ENCODE peak calls at places on chromosomes 1 and 21, in four cellular contexts. M is H1, T is K562, W is GM12878. G is an unnamed sample.

GRCh38 chr1:55071477-55071876 is 32.1 kb downstream of the PCSK9 start:
- DNase-seq in M (no peak), T (peak; percentile 34), W (no peak), G (peak; percentile 72)

GRCh38 chr1:69915347-69915746 is 290.0 kb downstream of the LRRC40 start:
- DNase-seq in M (no peak), T (no peak), W (no peak), G (no peak)

GRCh38 chr1:43525995-43526394 is 4.7 kb upstream of the PTPRF start:
- DNase-seq in M (no peak), T (no peak), W (no peak), G (no peak)

GRCh38 chr1:235624751-235625192 is 24.8 kb downstream of the GNG4 start:
- DNase-seq in M (no peak), T (no peak), W (no peak), G (no peak)

GRCh38 chr1:202405928-202406327 is 57.4 kb downstream of the PPP1R12B start:
- DNase-seq in M (no peak), T (no peak), W (no peak), G (no peak)

GRCh38 chr1:119674835-119675289 is 26.8 kb upstream of the ZNF697 start:
- DNase-seq in M (no peak), T (peak; percentile 70), W (no peak), G (peak; percentile 79)

GRCh38 chr1:151520359-151520758 is 9.2 kb downstream of the CGN start:
- DNase-seq in M (no peak), T (no peak), W (no peak), G (no peak)

GRCh38 chr21:35651166-35651565 is 409.2 kb downstream of the SETD4 start:
- DNase-seq in M (no peak), T (no peak), W (no peak), G (no peak)

GRCh38 chr1:23421752-23422312 is 2.7 kb downstream of the TCEA3 start:
- DNase-seq in M (no peak), T (peak; percentile 46), W (no peak), G (peak; percentile 51)

GRCh38 chr1:63635681-63636080 is 42.5 kb downstream of the PGM1 start:
- DNase-seq in M (no peak), T (no peak), W (no peak), G (no peak)

GRCh38 chr21:34365794-34366193 is 2.0 kb downstream of the KCNE2 start:
- DNase-seq in M (peak; percentile 24), T (no peak), W (no peak), G (peak; percentile 17)

GRCh38 chr1:41665962-41666917 is 181.8 kb upstream of the EDN2 start:
- DNase-seq in M (no peak), T (no peak), W (no peak), G (no peak)

GRCh38 chr1:25711555-25712298 is 88.3 kb upstream of the SELENON start:
- DNase-seq in M (no peak), T (peak; percentile 45), W (no peak), G (no peak)

GRCh38 chr1:96416111-96416595 is 305.4 kb upstream of the PTBP2 start:
- DNase-seq in M (no peak), T (no peak), W (no peak), G (no peak)

GRCh38 chr1:203673550-203674411 is 47.1 kb downstream of the ATP2B4 start:
- DNase-seq in M (no peak), T (peak; percentile 81), W (no peak), G (peak; percentile 30)

GRCh38 chr1:56547473-56547872 is 31.9 kb downstream of the PLPP3 start:
- DNase-seq in M (no peak), T (no peak), W (no peak), G (no peak)

GRCh38 chr1:223639333-223639749 is 26.2 kb downstream of the CAPN8 start:
- DNase-seq in M (no peak), T (no peak), W (no peak), G (no peak)

GRCh38 chr1:23483327-23484252 is at the start of gene ASAP3:
- DNase-seq in M (peak; percentile 77), T (peak; percentile 33), W (no peak), G (peak; percentile 17)

GRCh38 chr1:58006421-58007032 is 540.0 kb downstream of the OMA1 start:
- DNase-seq in M (peak; percentile 54), T (no peak), W (no peak), G (no peak)

GRCh38 chr1:150257624-150258274 is at the start of gene CA14:
- DNase-seq in M (peak; percentile 68), T (no peak), W (no peak), G (no peak)

DNA sequence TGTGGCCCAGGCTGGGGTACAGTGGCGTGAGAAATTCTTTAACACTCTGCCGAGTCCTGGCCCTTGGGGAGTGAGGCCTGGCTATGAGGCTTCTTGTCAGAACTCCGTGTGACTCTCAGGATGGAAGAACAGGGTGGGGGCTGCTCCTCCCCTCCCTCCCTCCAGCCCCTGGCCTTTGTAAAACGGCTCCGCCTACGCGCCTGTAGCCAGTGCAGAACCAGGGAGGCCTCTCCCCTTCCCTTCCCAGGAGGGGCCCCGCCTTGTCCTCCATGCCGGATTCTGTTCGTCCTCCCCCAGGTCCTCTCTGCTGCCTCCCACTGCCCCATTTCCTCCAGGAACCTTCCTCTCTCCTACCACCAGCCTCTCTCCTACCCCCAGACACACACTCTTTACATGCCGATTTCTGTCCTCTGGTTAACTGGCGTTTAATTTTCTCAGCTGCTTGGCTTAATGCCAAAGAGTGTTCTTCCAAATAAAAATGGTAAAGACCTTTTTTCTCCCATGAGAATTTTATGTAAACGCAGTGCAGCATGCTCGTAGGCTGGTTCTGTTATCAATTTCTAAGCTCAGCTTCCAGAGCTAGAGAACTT is 21.0 kb downstream of the PDE9A start:
- DNase-seq in M (peak; percentile 66), T (peak; percentile 63), W (no peak), G (no peak)
- TF ChIP-seq CBX5 in M (no peak), T (no peak), W (no peak), G (no peak)

GRCh38 chr21:17782051-17782450 is 37.1 kb downstream of the C21orf91 start:
- DNase-seq in M (no peak), T (no peak), W (no peak), G (no peak)

GRCh38 chr21:17781524-17781923 is 37.6 kb downstream of the C21orf91 start:
- DNase-seq in M (no peak), T (no peak), W (no peak), G (no peak)

GRCh38 chr21:17779486-17779885 is 39.7 kb downstream of the C21orf91 start:
- DNase-seq in M (no peak), T (no peak), W (no peak), G (no peak)

GRCh38 chr21:17783003-17783402 is 36.2 kb downstream of the C21orf91 start:
- DNase-seq in M (no peak), T (no peak), W (no peak), G (no peak)

DNA sequence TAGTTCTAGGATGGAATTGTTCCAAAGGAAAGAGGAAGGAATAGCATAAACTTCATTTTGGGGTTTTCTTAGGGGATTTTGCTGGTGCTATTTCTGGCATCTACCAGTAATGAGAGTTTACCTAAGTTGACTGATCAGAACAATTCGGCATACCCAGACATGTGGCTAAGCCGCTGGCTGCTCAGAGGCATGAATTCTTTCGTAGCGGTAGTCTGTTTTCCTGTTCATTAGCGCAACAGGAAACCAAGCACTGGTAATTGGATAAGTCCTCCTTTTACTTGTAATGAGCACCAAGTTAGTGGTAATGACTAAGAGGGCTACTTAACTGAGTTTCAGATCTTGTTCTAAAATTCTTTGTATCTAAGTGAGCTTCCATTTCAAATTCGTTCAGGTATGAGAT is 38.6 kb downstream of the C21orf91 start:
- DNase-seq in M (no peak), T (no peak), W (peak; percentile 95), G (no peak)
- TF ChIP-seq CBX5 in M (no peak), T (no peak), W (peak; percentile 79), G (no peak)

DNA sequence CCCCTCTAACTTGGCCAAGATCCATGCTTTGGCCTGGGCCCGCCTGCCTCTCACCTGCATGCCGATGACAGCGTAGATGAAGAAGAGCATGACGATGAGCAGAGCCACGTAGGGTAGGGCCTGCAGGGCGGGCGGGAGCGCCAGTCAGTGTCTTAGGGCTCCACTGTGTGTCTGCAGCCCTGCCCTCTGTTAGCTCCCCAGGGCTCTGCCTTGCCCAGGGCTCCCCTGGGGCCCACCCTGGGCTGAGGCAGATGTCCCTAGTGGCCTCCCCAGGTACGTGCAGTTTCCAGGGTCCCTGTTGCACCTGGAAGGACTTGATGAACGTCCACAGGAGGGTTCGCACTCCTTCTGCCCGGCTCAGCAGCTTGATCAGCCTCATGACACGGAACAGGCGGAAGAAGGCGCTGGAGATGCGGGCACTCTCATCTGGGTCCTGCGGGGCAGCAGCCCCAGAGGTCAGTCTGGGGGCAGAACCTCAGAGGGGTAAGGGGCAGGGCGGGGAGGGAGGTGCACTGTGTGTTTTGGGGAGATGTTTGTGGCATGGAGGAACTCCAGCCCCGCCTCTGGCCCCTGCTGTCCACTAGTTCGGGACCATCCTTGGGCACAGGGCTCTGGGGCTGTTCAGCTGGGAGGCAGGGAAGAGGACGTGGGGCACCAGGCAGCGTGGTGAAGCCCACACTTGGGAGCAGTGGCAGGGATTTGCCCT is 29.8 kb upstream of the KIF21B start:
- DNase-seq in M (no peak), T (peak; percentile 30), W (no peak), G (no peak)
- TF ChIP-seq CBX5 in M (no peak), T (no peak), W (no peak), G (no peak)

DNA sequence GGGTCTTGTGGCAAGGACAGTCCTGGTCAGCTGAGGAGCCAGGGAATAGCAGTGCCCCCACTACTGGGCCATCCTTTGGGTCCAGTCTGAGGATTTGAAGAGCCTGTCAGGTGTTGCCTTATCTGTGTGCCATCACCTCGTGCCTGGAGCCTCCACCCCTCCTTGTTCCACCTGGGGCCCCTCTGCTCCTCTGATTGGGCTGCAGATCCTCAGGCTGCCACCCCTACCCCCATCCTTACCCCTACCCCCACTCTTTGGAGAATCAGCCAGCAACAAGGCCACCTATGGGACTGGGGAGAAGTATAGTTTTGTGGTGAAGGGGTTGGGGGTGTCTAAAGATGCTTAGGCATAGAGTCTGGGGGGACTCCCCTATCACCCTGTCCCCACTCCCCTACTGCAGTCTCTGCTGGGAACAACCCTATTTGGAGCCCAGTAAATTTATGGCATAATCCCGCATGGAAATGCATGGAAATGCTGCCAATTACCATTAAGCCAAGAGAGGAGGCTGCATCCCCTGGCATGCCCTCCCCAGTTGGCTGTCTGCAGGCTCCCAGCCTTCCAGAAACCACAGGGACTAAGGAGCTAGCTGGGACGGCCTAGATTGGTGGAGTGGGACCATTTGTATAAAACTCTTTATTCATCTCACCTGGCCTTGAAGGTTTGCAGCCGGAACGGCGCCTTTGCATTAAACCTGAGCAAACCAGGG is 142.7 kb upstream of the CSF3R start:
- DNase-seq in M (no peak), T (no peak), W (no peak), G (no peak)
- TF ChIP-seq CBX5 in M (no peak), T (no peak), W (no peak), G (no peak)

GRCh38 chr1:158068918-158069317 is 75.5 kb downstream of the KIRREL1 start:
- DNase-seq in M (no peak), T (no peak), W (no peak), G (no peak)

GRCh38 chr1:158075078-158075477 is 81.6 kb downstream of the KIRREL1 start:
- DNase-seq in M (no peak), T (no peak), W (no peak), G (no peak)

GRCh38 chr1:158067651-158068050 is 74.2 kb downstream of the KIRREL1 start:
- DNase-seq in M (no peak), T (no peak), W (no peak), G (no peak)

GRCh38 chr1:158076461-158076860 is 83.0 kb downstream of the KIRREL1 start:
- DNase-seq in M (no peak), T (no peak), W (no peak), G (no peak)

DNA sequence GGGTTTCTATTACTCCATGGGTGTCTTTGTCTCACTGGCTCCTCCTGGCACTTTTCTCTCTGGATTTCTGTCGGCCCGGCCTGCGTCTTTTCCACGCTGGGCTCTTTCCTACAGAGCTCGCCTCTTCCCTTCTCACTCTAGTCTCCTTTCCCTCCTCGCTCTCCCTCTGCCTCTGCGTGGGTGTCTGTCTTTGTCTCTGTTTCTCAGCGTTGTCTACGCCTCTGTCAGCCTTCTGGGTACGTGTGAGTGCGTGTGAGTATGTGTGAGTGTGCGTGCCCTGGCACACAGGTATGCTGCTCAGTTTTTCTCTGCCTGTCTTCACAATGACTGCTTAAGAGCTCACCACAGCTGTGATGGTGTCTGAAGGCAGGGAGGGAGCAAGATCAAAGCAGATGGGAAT is 77.7 kb downstream of the KIRREL1 start:
- DNase-seq in M (no peak), T (no peak), W (no peak), G (no peak)
- TF ChIP-seq CBX5 in M (no peak), T (no peak), W (no peak), G (no peak)